ENCODE peak calls at places on chromosomes 1 and 21, in seven cellular contexts. T is GM23338, G is nephron progenitor cell, R is fibroblast of lung, S is mammary epithelial cell, K is NCI-H1930, A is A673. D is an unnamed sample.

GRCh38 chr1:27137544-27138075 is 17.3 kb downstream of the SLC9A1 start:
- DNase-seq in T (no peak), A (no peak), S (no peak), R (no peak), K (no peak), G (peak), D (peak)

GRCh38 chr1:206470692-206471414 is 577 bp downstream of the IKBKE start:
- DNase-seq in S (peak), T (peak), R (peak), K (no peak), A (no peak), G (peak), D (peak)

GRCh38 chr1:89708727-89709375 is 75.9 kb downstream of the LRRC8C start:
- DNase-seq in R (peak), K (no peak), T (peak), S (no peak), G (no peak), A (peak), D (peak)

GRCh38 chr1:186195377-186195931 is 179.6 kb downstream of the TPR start:
- DNase-seq in T (no peak), G (no peak), S (peak), R (peak), K (no peak), A (no peak), D (no peak)

GRCh38 chr1:159229486-159229885 is 24.8 kb downstream of the ACKR1 start:
- DNase-seq in S (no peak), G (no peak), R (no peak), T (no peak), A (no peak), K (no peak), D (no peak)

GRCh38 chr1:160641323-160642280 is 5.2 kb downstream of the SLAMF1 start:
- DNase-seq in T (no peak), A (no peak), S (no peak), G (no peak), R (no peak), K (no peak), D (no peak)

GRCh38 chr1:23140940-23141596 is 27.6 kb downstream of the LUZP1 start:
- DNase-seq in G (no peak), R (no peak), A (no peak), K (no peak), T (no peak), S (no peak), D (no peak)

GRCh38 chr1:28602536-28603439 is 10.7 kb downstream of the RAB42 start:
- DNase-seq in T (peak), G (peak), S (peak), K (no peak), A (peak), R (peak), D (peak)

GRCh38 chr1:30899577-30900389 is 8.8 kb downstream of the SDC3 start:
- DNase-seq in T (no peak), K (no peak), A (no peak), S (no peak), G (no peak), R (no peak), D (no peak)

GRCh38 chr1:39738622-39739366 is at the start of gene PPIE:
- DNase-seq in S (peak), K (peak), A (peak), T (peak), R (peak), G (peak), D (peak)

GRCh38 chr1:115782571-115783281 is 14.2 kb upstream of the CASQ2 start:
- DNase-seq in S (peak), R (peak), T (peak), A (peak), G (no peak), K (no peak), D (peak)

GRCh38 chr1:89822999-89823628 is 2.3 kb downstream of the LRRC8D start:
- DNase-seq in A (peak), G (no peak), R (no peak), T (no peak), S (no peak), K (no peak), D (no peak)

GRCh38 chr1:37137018-37137417 is 102.7 kb upstream of the GRIK3 start:
- DNase-seq in K (no peak), T (no peak), R (no peak), A (no peak), G (no peak), S (no peak), D (no peak)

GRCh38 chr21:37324558-37324957 is 42.0 kb upstream of the DYRK1A start:
- DNase-seq in S (no peak), T (no peak), R (no peak), K (no peak), A (no peak), G (no peak), D (no peak)

GRCh38 chr1:30990594-30990993 is 74.9 kb downstream of the PUM1 start:
- DNase-seq in K (no peak), S (no peak), T (no peak), G (no peak), R (peak), A (no peak), D (no peak)

GRCh38 chr21:42032968-42033367 is 22.8 kb upstream of the ZBTB21 start:
- DNase-seq in R (no peak), S (no peak), T (no peak), G (no peak), K (no peak), A (no peak), D (no peak)

GRCh38 chr1:234772345-234773147 is 162.6 kb upstream of the IRF2BP2 start:
- DNase-seq in R (peak), A (peak), K (no peak), T (peak), S (peak), G (no peak), D (peak)

GRCh38 chr1:86082183-86082582 is 74.4 kb downstream of the COL24A1 start:
- DNase-seq in K (no peak), R (no peak), S (no peak), G (no peak), T (peak), A (peak), D (no peak)

GRCh38 chr1:169305948-169306347 is 61.6 kb downstream of the NME7 start:
- DNase-seq in T (no peak), S (no peak), R (no peak), A (no peak), K (no peak), G (no peak), D (no peak)

GRCh38 chr1:236734141-236734765 is 48.0 kb downstream of the ACTN2 start:
- DNase-seq in T (no peak), A (peak), G (no peak), R (peak), S (peak), K (no peak), D (no peak)

GRCh38 chr1:116006486-116006964 is 30.2 kb downstream of the SLC22A15 start:
- DNase-seq in G (no peak), S (no peak), T (no peak), K (no peak), A (no peak), R (no peak), D (no peak)

GRCh38 chr1:224433671-224434446 is 738 bp downstream of the WDR26 start:
- DNase-seq in R (peak), A (peak), G (peak), T (peak), S (no peak), K (no peak), D (peak)

GRCh38 chr1:19368964-19369363 is 56.8 kb downstream of the SLC66A1 start:
- DNase-seq in K (no peak), G (no peak), S (no peak), A (no peak), R (no peak), T (no peak), D (no peak)

GRCh38 chr1:46690931-46691411 is 19.3 kb downstream of the TEX38 start:
- DNase-seq in R (peak), S (no peak), A (peak), K (no peak), T (no peak), G (no peak), D (no peak)

GRCh38 chr1:111690306-111690617 is 48.9 kb downstream of the INKA2 start:
- DNase-seq in S (peak), A (peak), R (peak), G (no peak), T (no peak), K (no peak), D (no peak)

GRCh38 chr1:240310226-240310925 is 218.7 kb downstream of the FMN2 start:
- DNase-seq in R (peak), A (no peak), G (no peak), S (no peak), K (no peak), T (no peak), D (no peak)

GRCh38 chr1:111366256-111366655 is 61.3 kb downstream of the OVGP1 start:
- DNase-seq in R (peak), S (peak), T (no peak), G (no peak), A (no peak), K (no peak), D (no peak)

GRCh38 chr1:45968941-45969666 is 163.3 kb downstream of the PIK3R3 start:
- DNase-seq in S (no peak), A (no peak), R (no peak), K (no peak), G (no peak), T (no peak), D (peak)

GRCh38 chr1:19476440-19477190 is 8.7 kb downstream of the CAPZB start:
- DNase-seq in T (no peak), G (no peak), K (no peak), R (peak), A (no peak), S (no peak), D (no peak)

GRCh38 chr1:51877434-51878306 is 857 bp downstream of the NRDC start:
- DNase-seq in K (no peak), R (peak), G (no peak), S (peak), T (peak), A (peak), D (no peak)

GRCh38 chr1:168218647-168219046 is 7.2 kb upstream of the SFT2D2 start:
- DNase-seq in S (no peak), G (no peak), T (no peak), R (no peak), K (no peak), A (no peak), D (no peak)

GRCh38 chr1:1858382-1859086 is 32.4 kb downstream of the GNB1 start:
- DNase-seq in A (peak), S (peak), R (peak), T (peak), K (no peak), G (no peak), D (peak)

GRCh38 chr1:77516106-77516505 is 166.4 kb downstream of the ZZZ3 start:
- DNase-seq in K (no peak), R (no peak), G (no peak), S (no peak), T (no peak), A (no peak), D (no peak)

GRCh38 chr1:48182441-48182840 is 40.1 kb upstream of the SLC5A9 start:
- DNase-seq in R (no peak), A (no peak), T (no peak), K (no peak), G (peak), S (peak), D (no peak)

GRCh38 chr1:91801496-91802115 is 84.3 kb downstream of the TGFBR3 start:
- DNase-seq in K (no peak), S (no peak), R (no peak), T (no peak), A (no peak), G (no peak), D (no peak)

GRCh38 chr1:108556079-108556478 is 3.8 kb upstream of the EEIG2 start:
- DNase-seq in K (no peak), S (no peak), A (no peak), R (no peak), T (no peak), G (no peak), D (no peak)

GRCh38 chr1:47942238-47942629 is 55.0 kb downstream of the TRABD2B start:
- DNase-seq in R (no peak), S (peak), K (no peak), T (no peak), A (no peak), G (no peak), D (no peak)